ENCODE peak calls at places on chromosomes 5 and 9, in five cellular contexts. O is iPS-NIHi11, K is cardiac fibroblast, Y is amniotic epithelial cell, W is globus pallidus. A is an unnamed sample.

GRCh38 chr5:172429201-172429940 is 25.0 kb downstream of the SH3PXD2B start:
- DNase-seq in O (no peak), K (peak; percentile 88), Y (peak; percentile 98), W (no peak), A (peak; percentile 42)

GRCh38 chr9:3200331-3200774 is 325.4 kb downstream of the RFX3 start:
- DNase-seq in O (no peak), Y (peak; percentile 25), K (peak; percentile 72), W (no peak), A (peak; percentile 24)

GRCh38 chr9:98158071-98158791 is 34.2 kb downstream of the CORO2A start:
- DNase-seq in O (no peak), W (no peak), K (no peak), Y (no peak), A (no peak)

GRCh38 chr5:101047181-101047580 is 144.1 kb upstream of the ST8SIA4 start:
- DNase-seq in K (no peak), O (no peak), W (no peak), Y (no peak), A (no peak)

GRCh38 chr9:14822666-14823065 is 87.6 kb downstream of the FREM1 start:
- DNase-seq in Y (no peak), K (no peak), O (no peak), W (no peak), A (no peak)

GRCh38 chr9:137719194-137719593 is 100.4 kb downstream of the EHMT1 start:
- DNase-seq in Y (no peak), K (no peak), W (no peak), O (no peak), A (no peak)

GRCh38 chr9:3628239-3628638 is 102.4 kb upstream of the RFX3 start:
- DNase-seq in O (no peak), W (no peak), Y (no peak), K (peak; percentile 12), A (no peak)

GRCh38 chr5:41195228-41195627 is 18.1 kb downstream of the C6 start:
- DNase-seq in K (no peak), O (no peak), W (no peak), Y (no peak), A (no peak)

GRCh38 chr5:94906750-94907149 is 288.3 kb downstream of the SLF1 start:
- DNase-seq in W (no peak), K (no peak), O (no peak), Y (no peak), A (no peak)

GRCh38 chr9:137222190-137223077 is at the start of gene RNF208:
- DNase-seq in Y (no peak), K (no peak), O (no peak), W (no peak), A (no peak)

GRCh38 chr9:26413625-26414024 is 479.0 kb downstream of the CAAP1 start:
- DNase-seq in K (no peak), W (no peak), O (no peak), Y (no peak), A (no peak)

GRCh38 chr9:114691046-114691955 is 9.3 kb upstream of the TEX48 start:
- DNase-seq in K (peak; percentile 88), W (no peak), O (no peak), Y (peak; percentile 80), A (peak; percentile 90)

GRCh38 chr9:36731576-36731975 is 158.9 kb downstream of the MELK start:
- DNase-seq in O (no peak), W (no peak), Y (no peak), K (peak; percentile 48), A (no peak)

GRCh38 chr9:122780026-122780425 is 8.7 kb upstream of the OR5C1 start:
- DNase-seq in Y (no peak), K (no peak), O (no peak), W (no peak), A (no peak)

GRCh38 chr5:14440598-14441401 is 140.8 kb upstream of the OTULINL start:
- DNase-seq in Y (peak; percentile 93), O (no peak), W (peak; percentile 56), K (peak; percentile 95), A (peak; percentile 83)

GRCh38 chr5:179377421-179378115 is 32.3 kb upstream of the ADAMTS2 start:
- DNase-seq in W (no peak), K (no peak), O (no peak), Y (no peak), A (no peak)

A was measured in NCI-H226.